ENCODE peak calls at places on chromosome 3, in six cellular contexts. J is pancreas, I is hypothalamus, V is fibroblast of pulmonary artery, A is SK-N-SH, O is GM23338. M is an unnamed sample.

GRCh38 chr3:184583345-184584000 is 21.9 kb downstream of the EPHB3 start:
- DNase-seq in O (no peak), V (no peak), A (peak; percentile 71), I (peak; percentile 51), J (no peak), M (peak; percentile 57)

GRCh38 chr3:45693941-45694521 is 4.8 kb downstream of the SACM1L start:
- DNase-seq in O (no peak), I (no peak), V (no peak), J (no peak), A (peak; percentile 34), M (no peak)

GRCh38 chr3:46289961-46290360 is 47.7 kb downstream of the CCR3 start:
- DNase-seq in I (no peak), O (no peak), V (no peak), A (no peak), J (no peak), M (no peak)

GRCh38 chr3:195820186-195820585 is 8.5 kb upstream of the MUC4 start:
- DNase-seq in J (no peak), V (no peak), A (no peak), O (no peak), I (no peak), M (no peak)

GRCh38 chr3:180870008-180870733 is 42.3 kb upstream of the FXR1 start:
- DNase-seq in A (no peak), O (peak; percentile 78), V (peak; percentile 50), I (no peak), J (peak; percentile 23), M (no peak)

GRCh38 chr3:31124368-31124767 is 229.9 kb upstream of the GADL1 start:
- DNase-seq in I (no peak), V (peak; percentile 24), A (no peak), J (no peak), O (no peak), M (no peak)

GRCh38 chr3:15539066-15539465 is 17.6 kb upstream of the COLQ start:
- DNase-seq in A (no peak), I (no peak), J (no peak), O (no peak), V (no peak), M (no peak)

GRCh38 chr3:130925628-130926027 is 31.7 kb downstream of the ATP2C1 start:
- DNase-seq in O (no peak), A (no peak), J (no peak), V (peak; percentile 30), I (no peak), M (no peak)

GRCh38 chr3:178443634-178444033 is 92.6 kb upstream of the KCNMB2 start:
- DNase-seq in A (no peak), V (peak; percentile 43), I (no peak), J (no peak), O (no peak), M (no peak)

GRCh38 chr3:170144437-170144843 is 37.1 kb downstream of the PHC3 start:
- DNase-seq in J (no peak), I (no peak), O (no peak), A (no peak), V (no peak), M (no peak)

GRCh38 chr3:177776656-177777055 is 579.4 kb upstream of the TBL1XR1 start:
- DNase-seq in J (peak; percentile 23), I (no peak), V (peak; percentile 85), A (no peak), O (peak; percentile 8), M (no peak)

GRCh38 chr3:149442845-149443544 is 31.5 kb upstream of the TM4SF4 start:
- DNase-seq in A (no peak), J (no peak), O (no peak), V (peak; percentile 66), I (no peak), M (no peak)